ENCODE peak calls at places on chromosomes 12 and 14, in five cellular contexts. B is Panc1, E is stomach, A is lower lobe of right lung, W is Peyer's patch. C is an unnamed sample. For H3K27me3, the result is how much of the 10 kb centered on the place peaks cover.

GRCh38 chr14:104111301-104112112 is 26.0 kb downstream of the ASPG start:
- DNase-seq in B (no peak), E (peak), A (peak), W (peak), C (no peak)

GRCh38 chr12:25938581-25938980 is 19.9 kb upstream of the RASSF8 start:
- DNase-seq in B (no peak), E (no peak), A (no peak), W (no peak), C (no peak)

GRCh38 chr14:79937433-79937832 is 273.9 kb downstream of the DIO2 start:
- DNase-seq in B (no peak), E (no peak), A (no peak), W (no peak), C (no peak)

GRCh38 chr12:112570096-112570495 is 151.3 kb downstream of the PTPN11 start:
- DNase-seq in B (no peak), E (no peak), A (no peak), W (no peak), C (no peak)

GRCh38 chr14:72891666-72892102 is 2.2 kb downstream of the DPF3 start:
- DNase-seq in B (no peak), E (no peak), A (no peak), W (no peak), C (no peak)

GRCh38 chr12:32454866-32455265 is 55.5 kb downstream of the FGD4 start:
- DNase-seq in B (no peak), E (no peak), A (no peak), W (no peak), C (no peak)

GRCh38 chr14:90696728-90697127 is 119.5 kb downstream of the TTC7B start:
- DNase-seq in B (no peak), E (no peak), A (no peak), W (no peak), C (no peak)

GRCh38 chr12:26125451-26126339 is 858 bp upstream of the BHLHE41 start:
- DNase-seq in B (peak), E (peak), A (peak), W (peak), C (peak)

GRCh38 chr12:58171914-58172313 is 230.5 kb downstream of the ATP23 start:
- DNase-seq in B (no peak), E (peak), A (no peak), W (no peak), C (no peak)

GRCh38 chr12:20463920-20464524 is 95.7 kb downstream of the PDE3A start:
- DNase-seq in B (no peak), E (no peak), A (no peak), W (no peak), C (no peak)

GRCh38 chr14:77562681-77563080 is 53.8 kb downstream of the SPTLC2 start:
- DNase-seq in B (no peak), E (no peak), A (no peak), W (no peak), C (no peak)

GRCh38 chr12:49706351-49707126 is 666 bp downstream of the FMNL3 start:
- DNase-seq in B (no peak), E (peak), A (peak), W (no peak), C (peak)

GRCh38 chr12:101407438-101408345 is at the start of gene ARL1:
- DNase-seq in B (peak), E (peak), A (peak), W (peak), C (peak)

GRCh38 chr12:101407054-101407437 is 526 bp downstream of the ARL1 start:
- DNase-seq in B (no peak), E (no peak), A (peak), W (no peak), C (no peak)
- TF ChIP-seq CTCF in B (no peak), E (no peak), A (no peak), W (no peak), C (no peak)

DNA sequence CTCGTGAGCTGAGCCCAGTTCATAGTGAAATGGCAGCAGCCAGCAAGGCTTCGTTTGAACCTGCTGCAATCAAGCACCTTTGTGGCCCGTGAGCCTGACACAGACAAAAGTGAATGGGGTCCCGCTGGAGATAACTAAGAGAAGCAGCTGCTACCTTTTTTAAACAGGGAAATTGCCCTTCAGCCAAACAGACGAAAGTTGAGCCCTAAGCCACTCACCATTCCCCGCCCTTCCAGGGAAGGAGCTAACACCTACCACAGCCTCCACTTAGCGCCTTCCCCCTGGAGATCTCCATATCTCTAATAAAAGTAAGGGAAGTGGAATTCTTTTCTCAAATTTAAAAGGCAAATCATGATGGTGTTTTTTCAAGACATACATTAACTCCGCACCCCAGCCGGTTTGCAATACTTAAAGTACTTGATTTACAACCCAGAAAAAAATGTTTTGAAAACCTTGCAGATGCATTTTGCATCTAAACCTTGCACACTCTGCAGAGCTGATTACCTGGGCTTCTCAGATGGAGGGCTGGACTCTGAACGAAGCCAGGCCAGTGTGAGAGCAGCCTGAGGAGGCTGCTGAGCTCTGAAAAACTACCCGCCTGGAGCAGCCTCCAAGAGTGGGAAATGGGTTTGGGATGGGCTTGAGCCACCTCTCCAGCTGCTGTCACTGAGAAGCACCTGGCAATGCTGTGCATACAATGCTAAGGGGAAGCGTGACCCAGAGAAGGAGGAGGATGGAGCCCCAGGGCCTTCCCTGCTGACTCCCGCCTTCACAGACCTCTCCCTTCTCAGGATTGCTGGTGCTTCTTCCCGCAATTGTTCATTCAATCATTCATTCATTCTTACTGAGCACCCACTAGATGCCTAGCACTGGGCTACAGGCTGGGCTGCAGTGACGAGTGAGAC is 10.0 kb downstream of the NUAK1 start:
- DNase-seq in B (no peak), E (no peak), A (no peak), W (no peak), C (no peak)
- H3K27me3 ChIP-seq in B (under half), E (under half), A (under half), W (under half), C (under half)

DNA sequence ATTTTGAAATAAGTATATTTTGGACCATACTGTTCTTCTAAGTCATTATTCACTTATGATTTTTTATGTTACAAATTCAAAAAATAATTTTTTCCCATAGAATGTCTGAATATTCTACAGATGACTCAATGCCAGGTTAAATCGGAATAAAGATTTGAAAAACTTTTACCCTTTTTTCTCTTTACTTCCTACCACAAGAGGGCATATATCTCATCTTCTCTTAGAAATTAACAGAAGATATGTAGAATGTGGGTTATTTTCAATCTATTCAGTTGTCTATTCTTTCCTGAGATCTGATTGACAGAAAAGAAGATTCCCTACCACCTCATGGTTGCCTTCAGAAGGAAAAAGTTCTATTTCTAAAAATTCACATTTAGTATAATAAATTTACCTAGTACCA is 53.0 kb upstream of the KITLG start:
- DNase-seq in B (no peak), E (no peak), A (no peak), W (no peak), C (no peak)
- TF ChIP-seq CTCF in B (peak), E (no peak), A (no peak), W (no peak), C (no peak)

GRCh38 chr14:33229269-33229924 is 290.7 kb downstream of the NPAS3 start:
- DNase-seq in B (no peak), E (no peak), A (no peak), W (no peak), C (peak)
- H3K27me3 ChIP-seq in B (under half), E (under half), A (under half), W (under half), C (under half)

DNA sequence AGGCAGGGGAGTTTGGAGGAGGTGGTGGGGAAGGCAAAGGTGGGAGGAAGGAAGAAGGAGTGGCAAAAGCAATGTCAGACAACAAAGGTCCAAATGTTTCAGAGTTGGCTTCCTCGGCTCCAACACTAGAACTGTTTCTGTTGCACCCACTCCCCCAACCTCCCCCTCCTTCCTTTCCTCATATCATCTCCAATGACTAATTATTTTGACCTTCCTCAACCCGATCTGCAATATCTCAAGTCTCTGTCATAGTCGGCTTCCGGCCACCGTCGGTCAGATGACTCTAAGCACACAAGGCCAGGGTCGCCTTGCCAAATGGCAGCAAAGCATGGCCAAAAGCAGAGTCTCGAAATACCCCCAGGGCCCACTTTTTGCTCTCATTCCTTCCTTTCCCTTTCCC is 637.0 kb upstream of the TBX3 start:
- DNase-seq in B (no peak), E (no peak), A (no peak), W (no peak), C (no peak)
- TF ChIP-seq CTCF in B (no peak), E (no peak), A (no peak), W (no peak), C (no peak)

DNA sequence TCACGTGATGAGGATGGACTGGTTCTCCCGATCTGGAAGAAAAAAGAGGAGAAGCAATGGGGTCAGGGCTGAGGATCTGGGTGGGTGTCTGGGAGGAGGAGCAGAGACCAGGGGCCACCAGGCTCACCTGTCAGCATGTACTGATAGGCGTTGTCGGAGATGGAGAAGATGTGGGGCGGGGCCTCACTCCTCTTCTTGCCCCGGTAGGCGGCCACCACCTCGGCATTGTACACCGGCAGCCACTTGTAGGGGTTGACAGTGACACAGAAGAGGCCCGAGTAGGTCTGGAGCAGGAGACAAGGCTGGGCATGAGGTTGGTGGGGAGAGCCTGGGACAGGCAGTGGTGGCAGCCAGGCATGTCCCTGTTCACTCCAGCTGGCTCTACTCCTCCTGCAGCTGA is 3.0 kb downstream of the MYH6 start:
- DNase-seq in B (no peak), E (no peak), A (no peak), W (no peak), C (no peak)
- H3K27me3 ChIP-seq in B (under half), E (under half), A (under half), W (under half), C (under half)

GRCh38 chr12:56334490-56334793 is 642 bp upstream of the PAN2 start:
- DNase-seq in B (no peak), E (no peak), A (no peak), W (no peak), C (no peak)

GRCh38 chr12:56336361-56337167 is 2.1 kb upstream of the IL23A start:
- DNase-seq in B (no peak), E (no peak), A (peak), W (peak), C (no peak)

GRCh38 chr12:56333679-56334489 is at the start of gene PAN2:
- DNase-seq in B (peak), E (peak), A (peak), W (peak), C (peak)

GRCh38 chr12:56338643-56339422 is at the start of gene IL23A:
- DNase-seq in B (no peak), E (no peak), A (no peak), W (no peak), C (no peak)

GRCh38 chr12:56337753-56338221 is 897 bp upstream of the IL23A start:
- DNase-seq in B (no peak), E (no peak), A (no peak), W (peak), C (no peak)
- TF ChIP-seq CTCF in B (no peak), E (no peak), A (no peak), W (no peak), C (no peak)